ENCODE peak calls at places on chromosome 11, in ten cellular contexts. One of them, this sample, is unnamed.

GRCh38 chr11:113556036-113556435 is 80.8 kb upstream of the DRD2 start:
- DNase-seq in mucosa of descending colon: no peak
- DNase-seq in SW 1271: no peak
- DNase-seq in stimulated activated CD8-positive, alpha-beta memory T cell treated with anti-CD3 and anti-CD28 coated beads, Interleukin-15, amount 100 ng/mL, for 4 hours: no peak
- DNase-seq in activated effector memory CD4-positive, alpha-beta T cell treated with Interleukin-2 at 50 U/mL for 16 hours: no peak
- DNase-seq in MV-4-11: no peak
- DNase-seq in NCI-H1105: no peak
- DNase-seq in osteoblast: no peak
- DNase-seq in nucleus accumbens: no peak
- DNase-seq in HT1080: no peak
- DNase-seq in this sample: no peak

GRCh38 chr11:729492-730074 is 17.7 kb upstream of the TALDO1 start:
- DNase-seq in mucosa of descending colon: no peak
- DNase-seq in SW 1271: no peak
- DNase-seq in stimulated activated CD8-positive, alpha-beta memory T cell treated with anti-CD3 and anti-CD28 coated beads, Interleukin-15, amount 100 ng/mL, for 4 hours: no peak
- DNase-seq in activated effector memory CD4-positive, alpha-beta T cell treated with Interleukin-2 at 50 U/mL for 16 hours: no peak
- DNase-seq in MV-4-11: peak
- DNase-seq in NCI-H1105: no peak
- DNase-seq in osteoblast: peak
- DNase-seq in nucleus accumbens: peak
- DNase-seq in HT1080: no peak
- DNase-seq in this sample: no peak

GRCh38 chr11:13448876-13449275 is 14.1 kb downstream of the BTBD10 start:
- DNase-seq in mucosa of descending colon: no peak
- DNase-seq in SW 1271: no peak
- DNase-seq in stimulated activated CD8-positive, alpha-beta memory T cell treated with anti-CD3 and anti-CD28 coated beads, Interleukin-15, amount 100 ng/mL, for 4 hours: no peak
- DNase-seq in activated effector memory CD4-positive, alpha-beta T cell treated with Interleukin-2 at 50 U/mL for 16 hours: no peak
- DNase-seq in MV-4-11: peak
- DNase-seq in NCI-H1105: no peak
- DNase-seq in osteoblast: no peak
- DNase-seq in nucleus accumbens: no peak
- DNase-seq in HT1080: no peak
- DNase-seq in this sample: no peak

GRCh38 chr11:73866095-73866579 is 10.5 kb downstream of the COA4 start:
- DNase-seq in mucosa of descending colon: no peak
- DNase-seq in SW 1271: no peak
- DNase-seq in stimulated activated CD8-positive, alpha-beta memory T cell treated with anti-CD3 and anti-CD28 coated beads, Interleukin-15, amount 100 ng/mL, for 4 hours: no peak
- DNase-seq in activated effector memory CD4-positive, alpha-beta T cell treated with Interleukin-2 at 50 U/mL for 16 hours: no peak
- DNase-seq in MV-4-11: no peak
- DNase-seq in NCI-H1105: no peak
- DNase-seq in osteoblast: peak
- DNase-seq in nucleus accumbens: no peak
- DNase-seq in HT1080: no peak
- DNase-seq in this sample: no peak

GRCh38 chr11:47433991-47434786 is 8.0 kb upstream of the PSMC3 start:
- DNase-seq in mucosa of descending colon: no peak
- DNase-seq in SW 1271: no peak
- DNase-seq in stimulated activated CD8-positive, alpha-beta memory T cell treated with anti-CD3 and anti-CD28 coated beads, Interleukin-15, amount 100 ng/mL, for 4 hours: no peak
- DNase-seq in activated effector memory CD4-positive, alpha-beta T cell treated with Interleukin-2 at 50 U/mL for 16 hours: no peak
- DNase-seq in MV-4-11: no peak
- DNase-seq in NCI-H1105: no peak
- DNase-seq in osteoblast: peak
- DNase-seq in nucleus accumbens: no peak
- DNase-seq in HT1080: no peak
- DNase-seq in this sample: no peak

GRCh38 chr11:35980646-35981402 is 37.0 kb downstream of the LDLRAD3 start:
- DNase-seq in mucosa of descending colon: no peak
- DNase-seq in SW 1271: no peak
- DNase-seq in stimulated activated CD8-positive, alpha-beta memory T cell treated with anti-CD3 and anti-CD28 coated beads, Interleukin-15, amount 100 ng/mL, for 4 hours: no peak
- DNase-seq in activated effector memory CD4-positive, alpha-beta T cell treated with Interleukin-2 at 50 U/mL for 16 hours: no peak
- DNase-seq in MV-4-11: peak
- DNase-seq in NCI-H1105: no peak
- DNase-seq in osteoblast: peak
- DNase-seq in nucleus accumbens: no peak
- DNase-seq in HT1080: no peak
- DNase-seq in this sample: no peak

GRCh38 chr11:19372381-19372780 is 131.6 kb upstream of the E2F8 start:
- DNase-seq in mucosa of descending colon: no peak
- DNase-seq in SW 1271: no peak
- DNase-seq in stimulated activated CD8-positive, alpha-beta memory T cell treated with anti-CD3 and anti-CD28 coated beads, Interleukin-15, amount 100 ng/mL, for 4 hours: no peak
- DNase-seq in activated effector memory CD4-positive, alpha-beta T cell treated with Interleukin-2 at 50 U/mL for 16 hours: no peak
- DNase-seq in MV-4-11: no peak
- DNase-seq in NCI-H1105: no peak
- DNase-seq in osteoblast: no peak
- DNase-seq in nucleus accumbens: no peak
- DNase-seq in HT1080: no peak
- DNase-seq in this sample: no peak

GRCh38 chr11:130050272-130050671 is 19.4 kb upstream of the APLP2 start:
- DNase-seq in mucosa of descending colon: no peak
- DNase-seq in SW 1271: no peak
- DNase-seq in stimulated activated CD8-positive, alpha-beta memory T cell treated with anti-CD3 and anti-CD28 coated beads, Interleukin-15, amount 100 ng/mL, for 4 hours: no peak
- DNase-seq in activated effector memory CD4-positive, alpha-beta T cell treated with Interleukin-2 at 50 U/mL for 16 hours: no peak
- DNase-seq in MV-4-11: peak
- DNase-seq in NCI-H1105: no peak
- DNase-seq in osteoblast: no peak
- DNase-seq in nucleus accumbens: no peak
- DNase-seq in HT1080: no peak
- DNase-seq in this sample: no peak

GRCh38 chr11:3840289-3840869 is 380 bp downstream of the RHOG start:
- DNase-seq in mucosa of descending colon: peak
- DNase-seq in SW 1271: no peak
- DNase-seq in stimulated activated CD8-positive, alpha-beta memory T cell treated with anti-CD3 and anti-CD28 coated beads, Interleukin-15, amount 100 ng/mL, for 4 hours: no peak
- DNase-seq in activated effector memory CD4-positive, alpha-beta T cell treated with Interleukin-2 at 50 U/mL for 16 hours: no peak
- DNase-seq in MV-4-11: no peak
- DNase-seq in NCI-H1105: no peak
- DNase-seq in osteoblast: peak
- DNase-seq in nucleus accumbens: no peak
- DNase-seq in HT1080: peak
- DNase-seq in this sample: no peak

GRCh38 chr11:22617868-22618267 is 7.8 kb downstream of the FANCF start:
- DNase-seq in mucosa of descending colon: no peak
- DNase-seq in SW 1271: no peak
- DNase-seq in stimulated activated CD8-positive, alpha-beta memory T cell treated with anti-CD3 and anti-CD28 coated beads, Interleukin-15, amount 100 ng/mL, for 4 hours: no peak
- DNase-seq in activated effector memory CD4-positive, alpha-beta T cell treated with Interleukin-2 at 50 U/mL for 16 hours: no peak
- DNase-seq in MV-4-11: no peak
- DNase-seq in NCI-H1105: no peak
- DNase-seq in osteoblast: no peak
- DNase-seq in nucleus accumbens: no peak
- DNase-seq in HT1080: no peak
- DNase-seq in this sample: no peak

GRCh38 chr11:11979487-11980117 is 28.8 kb downstream of the DKK3 start:
- DNase-seq in mucosa of descending colon: no peak
- DNase-seq in SW 1271: no peak
- DNase-seq in stimulated activated CD8-positive, alpha-beta memory T cell treated with anti-CD3 and anti-CD28 coated beads, Interleukin-15, amount 100 ng/mL, for 4 hours: no peak
- DNase-seq in activated effector memory CD4-positive, alpha-beta T cell treated with Interleukin-2 at 50 U/mL for 16 hours: no peak
- DNase-seq in MV-4-11: no peak
- DNase-seq in NCI-H1105: no peak
- DNase-seq in osteoblast: no peak
- DNase-seq in nucleus accumbens: no peak
- DNase-seq in HT1080: peak
- DNase-seq in this sample: no peak

GRCh38 chr11:48001438-48002021 is 21.2 kb downstream of the PTPRJ start:
- DNase-seq in mucosa of descending colon: no peak
- DNase-seq in SW 1271: no peak
- DNase-seq in stimulated activated CD8-positive, alpha-beta memory T cell treated with anti-CD3 and anti-CD28 coated beads, Interleukin-15, amount 100 ng/mL, for 4 hours: peak
- DNase-seq in activated effector memory CD4-positive, alpha-beta T cell treated with Interleukin-2 at 50 U/mL for 16 hours: peak
- DNase-seq in MV-4-11: no peak
- DNase-seq in NCI-H1105: no peak
- DNase-seq in osteoblast: peak
- DNase-seq in nucleus accumbens: no peak
- DNase-seq in HT1080: peak
- DNase-seq in this sample: no peak

GRCh38 chr11:113389288-113389687 is 1.7 kb downstream of the ANKK1 start:
- DNase-seq in mucosa of descending colon: no peak
- DNase-seq in SW 1271: no peak
- DNase-seq in stimulated activated CD8-positive, alpha-beta memory T cell treated with anti-CD3 and anti-CD28 coated beads, Interleukin-15, amount 100 ng/mL, for 4 hours: no peak
- DNase-seq in activated effector memory CD4-positive, alpha-beta T cell treated with Interleukin-2 at 50 U/mL for 16 hours: no peak
- DNase-seq in MV-4-11: no peak
- DNase-seq in NCI-H1105: no peak
- DNase-seq in osteoblast: no peak
- DNase-seq in nucleus accumbens: no peak
- DNase-seq in HT1080: no peak
- DNase-seq in this sample: no peak

GRCh38 chr11:72721689-72722049 is 30.5 kb downstream of the ARAP1 start:
- DNase-seq in mucosa of descending colon: peak
- DNase-seq in SW 1271: no peak
- DNase-seq in stimulated activated CD8-positive, alpha-beta memory T cell treated with anti-CD3 and anti-CD28 coated beads, Interleukin-15, amount 100 ng/mL, for 4 hours: peak
- DNase-seq in activated effector memory CD4-positive, alpha-beta T cell treated with Interleukin-2 at 50 U/mL for 16 hours: peak
- DNase-seq in MV-4-11: no peak
- DNase-seq in NCI-H1105: peak
- DNase-seq in osteoblast: peak
- DNase-seq in nucleus accumbens: no peak
- DNase-seq in HT1080: no peak
- DNase-seq in this sample: no peak

GRCh38 chr11:79535606-79536005 is 94.8 kb upstream of the TENM4 start:
- DNase-seq in mucosa of descending colon: no peak
- DNase-seq in SW 1271: no peak
- DNase-seq in stimulated activated CD8-positive, alpha-beta memory T cell treated with anti-CD3 and anti-CD28 coated beads, Interleukin-15, amount 100 ng/mL, for 4 hours: no peak
- DNase-seq in activated effector memory CD4-positive, alpha-beta T cell treated with Interleukin-2 at 50 U/mL for 16 hours: no peak
- DNase-seq in MV-4-11: no peak
- DNase-seq in NCI-H1105: no peak
- DNase-seq in osteoblast: no peak
- DNase-seq in nucleus accumbens: no peak
- DNase-seq in HT1080: no peak
- DNase-seq in this sample: no peak

GRCh38 chr11:15775051-15775541 is 581.2 kb downstream of the SOX6 start:
- DNase-seq in mucosa of descending colon: no peak
- DNase-seq in SW 1271: no peak
- DNase-seq in stimulated activated CD8-positive, alpha-beta memory T cell treated with anti-CD3 and anti-CD28 coated beads, Interleukin-15, amount 100 ng/mL, for 4 hours: no peak
- DNase-seq in activated effector memory CD4-positive, alpha-beta T cell treated with Interleukin-2 at 50 U/mL for 16 hours: no peak
- DNase-seq in MV-4-11: no peak
- DNase-seq in NCI-H1105: no peak
- DNase-seq in osteoblast: peak
- DNase-seq in nucleus accumbens: no peak
- DNase-seq in HT1080: no peak
- DNase-seq in this sample: no peak

GRCh38 chr11:101817536-101817935 is 97.3 kb upstream of the CEP126 start:
- DNase-seq in mucosa of descending colon: no peak
- DNase-seq in SW 1271: no peak
- DNase-seq in stimulated activated CD8-positive, alpha-beta memory T cell treated with anti-CD3 and anti-CD28 coated beads, Interleukin-15, amount 100 ng/mL, for 4 hours: no peak
- DNase-seq in activated effector memory CD4-positive, alpha-beta T cell treated with Interleukin-2 at 50 U/mL for 16 hours: no peak
- DNase-seq in MV-4-11: no peak
- DNase-seq in NCI-H1105: no peak
- DNase-seq in osteoblast: no peak
- DNase-seq in nucleus accumbens: no peak
- DNase-seq in HT1080: no peak
- DNase-seq in this sample: no peak

GRCh38 chr11:103581680-103582265 is 454.7 kb upstream of the DDI1 start:
- DNase-seq in mucosa of descending colon: no peak
- DNase-seq in SW 1271: no peak
- DNase-seq in stimulated activated CD8-positive, alpha-beta memory T cell treated with anti-CD3 and anti-CD28 coated beads, Interleukin-15, amount 100 ng/mL, for 4 hours: no peak
- DNase-seq in activated effector memory CD4-positive, alpha-beta T cell treated with Interleukin-2 at 50 U/mL for 16 hours: no peak
- DNase-seq in MV-4-11: no peak
- DNase-seq in NCI-H1105: no peak
- DNase-seq in osteoblast: no peak
- DNase-seq in nucleus accumbens: no peak
- DNase-seq in HT1080: no peak
- DNase-seq in this sample: peak

GRCh38 chr11:119193626-119194025 is 8.4 kb downstream of the NHERF4 start:
- DNase-seq in mucosa of descending colon: no peak
- DNase-seq in SW 1271: no peak
- DNase-seq in stimulated activated CD8-positive, alpha-beta memory T cell treated with anti-CD3 and anti-CD28 coated beads, Interleukin-15, amount 100 ng/mL, for 4 hours: no peak
- DNase-seq in activated effector memory CD4-positive, alpha-beta T cell treated with Interleukin-2 at 50 U/mL for 16 hours: no peak
- DNase-seq in MV-4-11: no peak
- DNase-seq in NCI-H1105: no peak
- DNase-seq in osteoblast: no peak
- DNase-seq in nucleus accumbens: no peak
- DNase-seq in HT1080: no peak
- DNase-seq in this sample: no peak

GRCh38 chr11:122240621-122241020 is 124.6 kb upstream of the BLID start:
- DNase-seq in mucosa of descending colon: no peak
- DNase-seq in SW 1271: no peak
- DNase-seq in stimulated activated CD8-positive, alpha-beta memory T cell treated with anti-CD3 and anti-CD28 coated beads, Interleukin-15, amount 100 ng/mL, for 4 hours: no peak
- DNase-seq in activated effector memory CD4-positive, alpha-beta T cell treated with Interleukin-2 at 50 U/mL for 16 hours: no peak
- DNase-seq in MV-4-11: peak
- DNase-seq in NCI-H1105: no peak
- DNase-seq in osteoblast: no peak
- DNase-seq in nucleus accumbens: no peak
- DNase-seq in HT1080: no peak
- DNase-seq in this sample: no peak

GRCh38 chr11:67376421-67376820 is 3.0 kb upstream of the CLCF1 start:
- DNase-seq in mucosa of descending colon: no peak
- DNase-seq in SW 1271: no peak
- DNase-seq in stimulated activated CD8-positive, alpha-beta memory T cell treated with anti-CD3 and anti-CD28 coated beads, Interleukin-15, amount 100 ng/mL, for 4 hours: no peak
- DNase-seq in activated effector memory CD4-positive, alpha-beta T cell treated with Interleukin-2 at 50 U/mL for 16 hours: no peak
- DNase-seq in MV-4-11: no peak
- DNase-seq in NCI-H1105: no peak
- DNase-seq in osteoblast: peak
- DNase-seq in nucleus accumbens: no peak
- DNase-seq in HT1080: no peak
- DNase-seq in this sample: no peak

GRCh38 chr11:119880143-119880542 is 151.1 kb upstream of the NECTIN1 start:
- DNase-seq in mucosa of descending colon: no peak
- DNase-seq in SW 1271: no peak
- DNase-seq in stimulated activated CD8-positive, alpha-beta memory T cell treated with anti-CD3 and anti-CD28 coated beads, Interleukin-15, amount 100 ng/mL, for 4 hours: no peak
- DNase-seq in activated effector memory CD4-positive, alpha-beta T cell treated with Interleukin-2 at 50 U/mL for 16 hours: no peak
- DNase-seq in MV-4-11: no peak
- DNase-seq in NCI-H1105: no peak
- DNase-seq in osteoblast: no peak
- DNase-seq in nucleus accumbens: no peak
- DNase-seq in HT1080: no peak
- DNase-seq in this sample: no peak

GRCh38 chr11:125429807-125430678 is 66.0 kb downstream of the FEZ1 start:
- DNase-seq in mucosa of descending colon: no peak
- DNase-seq in SW 1271: no peak
- DNase-seq in stimulated activated CD8-positive, alpha-beta memory T cell treated with anti-CD3 and anti-CD28 coated beads, Interleukin-15, amount 100 ng/mL, for 4 hours: no peak
- DNase-seq in activated effector memory CD4-positive, alpha-beta T cell treated with Interleukin-2 at 50 U/mL for 16 hours: no peak
- DNase-seq in MV-4-11: no peak
- DNase-seq in NCI-H1105: no peak
- DNase-seq in osteoblast: no peak
- DNase-seq in nucleus accumbens: no peak
- DNase-seq in HT1080: no peak
- DNase-seq in this sample: no peak

GRCh38 chr11:124934862-124935547 is 842 bp downstream of the HEPACAM start:
- DNase-seq in mucosa of descending colon: no peak
- DNase-seq in SW 1271: no peak
- DNase-seq in stimulated activated CD8-positive, alpha-beta memory T cell treated with anti-CD3 and anti-CD28 coated beads, Interleukin-15, amount 100 ng/mL, for 4 hours: no peak
- DNase-seq in activated effector memory CD4-positive, alpha-beta T cell treated with Interleukin-2 at 50 U/mL for 16 hours: no peak
- DNase-seq in MV-4-11: no peak
- DNase-seq in NCI-H1105: no peak
- DNase-seq in osteoblast: no peak
- DNase-seq in nucleus accumbens: no peak
- DNase-seq in HT1080: peak
- DNase-seq in this sample: no peak

GRCh38 chr11:78698612-78699011 is 123.9 kb upstream of the NARS2 start:
- DNase-seq in mucosa of descending colon: no peak
- DNase-seq in SW 1271: no peak
- DNase-seq in stimulated activated CD8-positive, alpha-beta memory T cell treated with anti-CD3 and anti-CD28 coated beads, Interleukin-15, amount 100 ng/mL, for 4 hours: no peak
- DNase-seq in activated effector memory CD4-positive, alpha-beta T cell treated with Interleukin-2 at 50 U/mL for 16 hours: no peak
- DNase-seq in MV-4-11: no peak
- DNase-seq in NCI-H1105: no peak
- DNase-seq in osteoblast: peak
- DNase-seq in nucleus accumbens: no peak
- DNase-seq in HT1080: peak
- DNase-seq in this sample: no peak

GRCh38 chr11:8055111-8055835 is 25.7 kb upstream of the TUB start:
- DNase-seq in mucosa of descending colon: no peak
- DNase-seq in SW 1271: no peak
- DNase-seq in stimulated activated CD8-positive, alpha-beta memory T cell treated with anti-CD3 and anti-CD28 coated beads, Interleukin-15, amount 100 ng/mL, for 4 hours: no peak
- DNase-seq in activated effector memory CD4-positive, alpha-beta T cell treated with Interleukin-2 at 50 U/mL for 16 hours: no peak
- DNase-seq in MV-4-11: no peak
- DNase-seq in NCI-H1105: no peak
- DNase-seq in osteoblast: no peak
- DNase-seq in nucleus accumbens: no peak
- DNase-seq in HT1080: no peak
- DNase-seq in this sample: no peak

GRCh38 chr11:64571410-64572091 is 19.5 kb upstream of the SLC22A12 start:
- DNase-seq in mucosa of descending colon: no peak
- DNase-seq in SW 1271: no peak
- DNase-seq in stimulated activated CD8-positive, alpha-beta memory T cell treated with anti-CD3 and anti-CD28 coated beads, Interleukin-15, amount 100 ng/mL, for 4 hours: no peak
- DNase-seq in activated effector memory CD4-positive, alpha-beta T cell treated with Interleukin-2 at 50 U/mL for 16 hours: no peak
- DNase-seq in MV-4-11: no peak
- DNase-seq in NCI-H1105: no peak
- DNase-seq in osteoblast: peak
- DNase-seq in nucleus accumbens: no peak
- DNase-seq in HT1080: peak
- DNase-seq in this sample: no peak

GRCh38 chr11:133118563-133119303 is 413.6 kb downstream of the OPCML start:
- DNase-seq in mucosa of descending colon: no peak
- DNase-seq in SW 1271: no peak
- DNase-seq in stimulated activated CD8-positive, alpha-beta memory T cell treated with anti-CD3 and anti-CD28 coated beads, Interleukin-15, amount 100 ng/mL, for 4 hours: no peak
- DNase-seq in activated effector memory CD4-positive, alpha-beta T cell treated with Interleukin-2 at 50 U/mL for 16 hours: no peak
- DNase-seq in MV-4-11: no peak
- DNase-seq in NCI-H1105: no peak
- DNase-seq in osteoblast: no peak
- DNase-seq in nucleus accumbens: no peak
- DNase-seq in HT1080: no peak
- DNase-seq in this sample: no peak

This sample was measured in NCI-H2081 treated with DMSO at 0.1 percent for 48 hours.